ENCODE peak calls at places on chromosome 3, in four cellular contexts. N, X, D and V are unnamed samples.

GRCh38 chr3:20769430-20769829 is 583.4 kb upstream of the SGO1 start:
- DNase-seq in N (no peak), D (no peak), X (no peak), V (no peak)

GRCh38 chr3:15629860-15630597 is 28.5 kb downstream of the BTD start:
- DNase-seq in D (peak; percentile 76), N (no peak), X (no peak), V (peak; percentile 81)

GRCh38 chr3:137988982-137989381 is 21.0 kb upstream of the CLDN18 start:
- DNase-seq in N (no peak), X (no peak), D (no peak), V (peak; percentile 28)

GRCh38 chr3:128095222-128095703 is 28.3 kb downstream of the RUVBL1 start:
- DNase-seq in D (peak; percentile 89), N (no peak), X (peak; percentile 88), V (peak; percentile 84)

GRCh38 chr3:63067999-63068645 is 192.9 kb upstream of the CADPS start:
- DNase-seq in X (no peak), D (peak; percentile 86), N (no peak), V (peak; percentile 8)

GRCh38 chr3:23805881-23806321 is at the start of gene UBE2E1:
- DNase-seq in D (peak; percentile 83), N (peak; percentile 80), X (peak; percentile 87), V (peak; percentile 87)

GRCh38 chr3:73498764-73499622 is 125.7 kb downstream of the PDZRN3 start:
- DNase-seq in D (no peak), N (no peak), X (peak; percentile 45), V (peak; percentile 24)

GRCh38 chr3:192957441-192957951 is 39.8 kb upstream of the MB21D2 start:
- DNase-seq in X (peak; percentile 60), D (no peak), N (peak; percentile 66), V (no peak)

GRCh38 chr3:30307548-30307947 is 298.9 kb upstream of the TGFBR2 start:
- DNase-seq in D (no peak), X (no peak), N (no peak), V (no peak)

GRCh38 chr3:194327030-194327413 is 24.1 kb downstream of the CPN2 start:
- DNase-seq in N (no peak), X (no peak), D (no peak), V (no peak)

GRCh38 chr3:174949523-174949922 is 90.4 kb downstream of the NAALADL2 start:
- DNase-seq in N (no peak), X (no peak), D (no peak), V (no peak)

GRCh38 chr3:195352895-195353488 is 82.0 kb upstream of the XXYLT1 start:
- DNase-seq in D (no peak), X (no peak), N (no peak), V (no peak)

GRCh38 chr3:126946387-126946786 is 36.5 kb upstream of the PLXNA1 start:
- DNase-seq in N (peak; percentile 27), X (no peak), D (no peak), V (no peak)

GRCh38 chr3:147393261-147393964 is 12.9 kb downstream of the ZIC4 start:
- DNase-seq in D (peak; percentile 52), N (no peak), X (peak; percentile 76), V (no peak)

GRCh38 chr3:79983063-79983561 is 215.3 kb upstream of the ROBO1 start:
- DNase-seq in X (no peak), N (no peak), D (no peak), V (no peak)

GRCh38 chr3:50211930-50212329 is 6.9 kb downstream of the SLC38A3 start:
- DNase-seq in X (no peak), D (no peak), N (no peak), V (no peak)

GRCh38 chr3:129442486-129442885 is 2.5 kb downstream of the IFT122 start:
- DNase-seq in X (no peak), N (no peak), D (no peak), V (no peak)

GRCh38 chr3:126782554-126782953 is 78.5 kb downstream of the CHCHD6 start:
- DNase-seq in X (no peak), N (no peak), D (no peak), V (no peak)

GRCh38 chr3:64190517-64191515 is 34.5 kb downstream of the PRICKLE2 start:
- DNase-seq in D (no peak), N (no peak), X (no peak), V (no peak)

GRCh38 chr3:67715911-67716310 is 61.5 kb upstream of the SUCLG2 start:
- DNase-seq in N (no peak), X (no peak), D (no peak), V (no peak)

GRCh38 chr3:11591006-11591360 is 52.7 kb downstream of the VGLL4 start:
- DNase-seq in N (no peak), D (no peak), X (no peak), V (no peak)

GRCh38 chr3:133979553-133979952 is 50.2 kb downstream of the SLCO2A1 start:
- DNase-seq in X (no peak), D (no peak), N (no peak), V (no peak)

GRCh38 chr3:74787008-74787407 is 172.5 kb upstream of the CNTN3 start:
- DNase-seq in D (no peak), X (no peak), N (no peak), V (no peak)

GRCh38 chr3:133891662-133892389 is 3.9 kb downstream of the RAB6B start:
- DNase-seq in X (no peak), N (no peak), D (no peak), V (no peak)

GRCh38 chr3:179181993-179182551 is 33.9 kb downstream of the PIK3CA start:
- DNase-seq in N (no peak), D (no peak), X (no peak), V (no peak)

GRCh38 chr3:47469616-47470015 is 6.1 kb downstream of the SCAP start:
- DNase-seq in D (no peak), X (no peak), N (no peak), V (no peak)

GRCh38 chr3:156892701-156893100 is 66.5 kb downstream of the LEKR1 start:
- DNase-seq in X (no peak), D (no peak), N (no peak), V (no peak)

GRCh38 chr3:31265646-31266423 is 266.9 kb upstream of the STT3B start:
- DNase-seq in N (no peak), D (no peak), X (no peak), V (no peak)

GRCh38 chr3:71111784-71112440 is 471.6 kb downstream of the FOXP1 start:
- DNase-seq in D (no peak), X (no peak), N (no peak), V (no peak)

GRCh38 chr3:37435572-37435971 is 261.2 kb upstream of the LRRFIP2 start:
- DNase-seq in X (no peak), N (no peak), D (no peak), V (no peak)

GRCh38 chr3:72380193-72380592 is 468.1 kb downstream of the SHQ1 start:
- DNase-seq in D (no peak), N (no peak), X (no peak), V (no peak)

GRCh38 chr3:101677436-101678286 is 729 bp upstream of the ZBTB11 start:
- DNase-seq in N (peak; percentile 68), X (peak; percentile 62), D (no peak), V (no peak)
- TF ChIP-seq CTCF in N (no peak), X (no peak), D (no peak), V (no peak)

GRCh38 chr3:108153451-108153981 is 62.7 kb upstream of the CD47 start:
- DNase-seq in X (no peak), N (no peak), D (peak; percentile 46), V (peak; percentile 46)
- TF ChIP-seq CTCF in X (no peak), N (no peak), D (peak; percentile 56), V (peak; percentile 25)

DNA sequence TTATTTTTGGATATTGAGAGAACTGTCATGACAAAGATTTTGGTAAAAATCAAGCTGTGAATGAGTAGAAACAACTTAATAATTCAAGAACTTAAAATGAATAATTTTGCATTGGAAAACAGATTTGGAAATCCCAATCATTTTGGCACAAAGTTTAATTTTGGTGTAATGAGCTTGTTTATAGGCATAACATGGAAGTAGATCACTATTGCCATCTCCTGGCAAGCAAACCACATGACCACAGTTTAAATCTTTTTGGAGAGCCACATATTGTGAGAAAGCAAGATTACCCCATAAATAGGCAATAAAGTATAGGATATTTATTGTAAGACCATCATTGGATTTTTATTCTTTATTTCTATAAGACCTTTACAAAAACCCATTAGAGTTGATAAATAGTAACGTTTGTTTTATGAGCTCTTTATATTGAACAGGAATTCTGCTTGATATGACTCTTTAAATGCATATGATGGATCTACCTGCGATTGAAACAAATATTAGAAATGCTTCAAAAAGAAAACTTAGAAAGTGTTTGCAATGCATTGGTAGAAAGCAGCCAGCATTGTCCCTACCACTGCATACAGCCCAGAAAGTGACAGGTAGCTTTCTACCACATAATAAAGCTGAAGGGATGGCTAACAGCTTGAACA is 766.9 kb downstream of the TBL1XR1 start:
- DNase-seq in N (no peak), X (no peak), D (peak; percentile 38), V (peak; percentile 12)
- TF ChIP-seq CTCF in N (peak; percentile 22), X (peak; percentile 33), D (peak; percentile 66), V (peak; percentile 51)

GRCh38 chr3:52827441-52827840 is 3.0 kb downstream of the ITIH4 start:
- DNase-seq in N (no peak), X (no peak), D (no peak), V (no peak)

GRCh38 chr3:52829482-52829881 is 990 bp downstream of the ITIH4 start:
- DNase-seq in N (no peak), D (no peak), X (no peak), V (no peak)

GRCh38 chr3:52829906-52830463 is 487 bp downstream of the ITIH4 start:
- DNase-seq in N (no peak), D (no peak), X (no peak), V (no peak)

GRCh38 chr3:52830535-52831258 is at the start of gene ITIH4:
- DNase-seq in D (no peak), X (no peak), N (no peak), V (no peak)

GRCh38 chr3:52827866-52828376 is 2.6 kb downstream of the ITIH4 start:
- DNase-seq in D (no peak), N (no peak), X (no peak), V (no peak)
- TF ChIP-seq CTCF in D (peak; percentile 10), N (no peak), X (no peak), V (no peak)

GRCh38 chr3:27720899-27721716 is 1.0 kb downstream of the EOMES start:
- DNase-seq in N (no peak), D (peak; percentile 28), X (no peak), V (no peak)
- TF ChIP-seq CTCF in N (no peak), D (peak; percentile 29), X (no peak), V (peak; percentile 56)

DNA sequence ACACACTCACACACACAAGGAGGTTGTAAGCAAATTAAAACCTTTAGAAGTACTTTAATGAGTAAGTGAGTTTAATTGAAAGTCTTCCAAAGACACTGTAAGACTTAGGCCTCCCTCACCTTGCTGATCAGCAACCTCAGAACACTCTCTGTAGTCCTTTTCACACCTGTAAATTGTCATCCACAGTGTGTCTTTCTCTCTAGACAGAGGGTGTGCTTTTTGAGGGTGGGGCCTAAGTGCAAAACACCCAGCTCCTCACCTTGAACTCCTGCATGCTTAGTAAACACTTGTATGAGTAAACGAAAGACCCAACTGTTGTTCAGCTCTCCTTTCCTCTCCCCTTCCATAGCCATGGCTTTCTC is 183.2 kb upstream of the IL12A start:
- DNase-seq in X (no peak), D (no peak), N (no peak), V (no peak)
- TF ChIP-seq CTCF in X (no peak), D (no peak), N (no peak), V (no peak)

DNA sequence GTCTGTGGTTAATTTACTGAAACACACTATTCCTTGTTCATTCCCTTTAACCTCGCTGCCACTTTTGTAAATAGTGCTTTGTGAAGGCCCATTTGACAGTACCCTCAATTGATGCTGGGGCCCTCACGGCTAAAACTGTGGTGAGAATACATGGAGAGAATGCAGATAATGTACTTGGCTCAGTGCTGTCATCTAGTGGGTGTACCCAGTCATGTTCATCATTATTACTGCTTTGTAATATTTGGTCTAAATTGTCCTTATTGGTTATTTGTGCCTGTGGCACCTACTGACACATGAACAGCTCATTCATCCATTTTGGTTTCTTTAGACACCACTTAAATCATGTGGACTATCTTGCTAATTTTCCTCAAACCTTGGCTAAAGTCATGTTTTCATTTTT is 543.6 kb downstream of the EDEM1 start:
- DNase-seq in D (no peak), N (no peak), X (no peak), V (no peak)
- TF ChIP-seq CTCF in D (no peak), N (no peak), X (no peak), V (no peak)